ENCODE peak calls at places on chromosomes 7 and 10, in eight cellular contexts. One of them, this sample, is unnamed.
A peak's percentile ranks its signal among the peaks of the same experiment; 100 is the strongest.

GRCh38 chr7:33932221-33932620 is 26.9 kb downstream of the BMPER start:
- DNase-seq in osteocyte: no peak
- DNase-seq in central memory CD4-positive, alpha-beta T cell: no peak
- DNase-seq in activated T-helper 1 cell treated with anti-CD3 and anti-CD28 coated beads, Interleukin-12 subunit alpha, Interleukin-12 subunit beta, Interleukin-2, Interleukin-4 antibody, amounts not matched to agents 30 ng/mL and 10 ng/mL and 1 ng/mL, durations not matched to agents 14 hours and 24 hours and 36 hours: no peak
- DNase-seq in stimulated activated effector memory CD8-positive, alpha-beta T cell treated with anti-CD3 and anti-CD28 coated beads, Interleukin-12 subunit alpha, Interleukin-12 subunit beta, amount 100 ng/mL, for 72 hours: no peak
- DNase-seq in NCI-H524: no peak
- DNase-seq in ELF-1: no peak
- DNase-seq in left ventricle myocardium superior: no peak
- DNase-seq in this sample: no peak

GRCh38 chr10:21907436-21907835 is 96.1 kb downstream of the DNAJC1 start:
- DNase-seq in osteocyte: no peak
- DNase-seq in ELF-1: no peak
- DNase-seq in stimulated activated effector memory CD8-positive, alpha-beta T cell treated with anti-CD3 and anti-CD28 coated beads, Interleukin-12 subunit alpha, Interleukin-12 subunit beta, amount 100 ng/mL, for 72 hours: no peak
- DNase-seq in left ventricle myocardium superior: no peak
- DNase-seq in NCI-H524: no peak
- DNase-seq in activated T-helper 1 cell treated with anti-CD3 and anti-CD28 coated beads, Interleukin-12 subunit alpha, Interleukin-12 subunit beta, Interleukin-2, Interleukin-4 antibody, amounts not matched to agents 30 ng/mL and 10 ng/mL and 1 ng/mL, durations not matched to agents 14 hours and 24 hours and 36 hours: no peak
- DNase-seq in central memory CD4-positive, alpha-beta T cell: no peak
- DNase-seq in this sample: no peak

GRCh38 chr10:69425513-69426298 is 9.0 kb upstream of the TACR2 start:
- DNase-seq in left ventricle myocardium superior: no peak
- DNase-seq in ELF-1: peak; percentile 31
- DNase-seq in osteocyte: no peak
- DNase-seq in stimulated activated effector memory CD8-positive, alpha-beta T cell treated with anti-CD3 and anti-CD28 coated beads, Interleukin-12 subunit alpha, Interleukin-12 subunit beta, amount 100 ng/mL, for 72 hours: no peak
- DNase-seq in central memory CD4-positive, alpha-beta T cell: peak; percentile 82
- DNase-seq in activated T-helper 1 cell treated with anti-CD3 and anti-CD28 coated beads, Interleukin-12 subunit alpha, Interleukin-12 subunit beta, Interleukin-2, Interleukin-4 antibody, amounts not matched to agents 30 ng/mL and 10 ng/mL and 1 ng/mL, durations not matched to agents 14 hours and 24 hours and 36 hours: no peak
- DNase-seq in NCI-H524: no peak
- DNase-seq in this sample: no peak

GRCh38 chr7:76386691-76387260 is 22.7 kb downstream of the SSC4D start:
- DNase-seq in left ventricle myocardium superior: no peak
- DNase-seq in NCI-H524: peak; percentile 71
- DNase-seq in central memory CD4-positive, alpha-beta T cell: no peak
- DNase-seq in activated T-helper 1 cell treated with anti-CD3 and anti-CD28 coated beads, Interleukin-12 subunit alpha, Interleukin-12 subunit beta, Interleukin-2, Interleukin-4 antibody, amounts not matched to agents 30 ng/mL and 10 ng/mL and 1 ng/mL, durations not matched to agents 14 hours and 24 hours and 36 hours: no peak
- DNase-seq in ELF-1: no peak
- DNase-seq in osteocyte: no peak
- DNase-seq in stimulated activated effector memory CD8-positive, alpha-beta T cell treated with anti-CD3 and anti-CD28 coated beads, Interleukin-12 subunit alpha, Interleukin-12 subunit beta, amount 100 ng/mL, for 72 hours: no peak
- DNase-seq in this sample: no peak

GRCh38 chr7:158325530-158326381 is 261.9 kb downstream of the PTPRN2 start:
- DNase-seq in left ventricle myocardium superior: no peak
- DNase-seq in activated T-helper 1 cell treated with anti-CD3 and anti-CD28 coated beads, Interleukin-12 subunit alpha, Interleukin-12 subunit beta, Interleukin-2, Interleukin-4 antibody, amounts not matched to agents 30 ng/mL and 10 ng/mL and 1 ng/mL, durations not matched to agents 14 hours and 24 hours and 36 hours: no peak
- DNase-seq in central memory CD4-positive, alpha-beta T cell: no peak
- DNase-seq in NCI-H524: peak; percentile 71
- DNase-seq in osteocyte: peak; percentile 80
- DNase-seq in stimulated activated effector memory CD8-positive, alpha-beta T cell treated with anti-CD3 and anti-CD28 coated beads, Interleukin-12 subunit alpha, Interleukin-12 subunit beta, amount 100 ng/mL, for 72 hours: no peak
- DNase-seq in ELF-1: peak; percentile 98
- DNase-seq in this sample: no peak

GRCh38 chr7:134699871-134700270 is 53.2 kb downstream of the BPGM start:
- DNase-seq in stimulated activated effector memory CD8-positive, alpha-beta T cell treated with anti-CD3 and anti-CD28 coated beads, Interleukin-12 subunit alpha, Interleukin-12 subunit beta, amount 100 ng/mL, for 72 hours: no peak
- DNase-seq in ELF-1: no peak
- DNase-seq in activated T-helper 1 cell treated with anti-CD3 and anti-CD28 coated beads, Interleukin-12 subunit alpha, Interleukin-12 subunit beta, Interleukin-2, Interleukin-4 antibody, amounts not matched to agents 30 ng/mL and 10 ng/mL and 1 ng/mL, durations not matched to agents 14 hours and 24 hours and 36 hours: no peak
- DNase-seq in left ventricle myocardium superior: no peak
- DNase-seq in NCI-H524: no peak
- DNase-seq in osteocyte: no peak
- DNase-seq in central memory CD4-positive, alpha-beta T cell: no peak
- DNase-seq in this sample: no peak

GRCh38 chr7:121369462-121369861 is 26.6 kb downstream of the FAM3C start:
- DNase-seq in left ventricle myocardium superior: no peak
- DNase-seq in NCI-H524: no peak
- DNase-seq in stimulated activated effector memory CD8-positive, alpha-beta T cell treated with anti-CD3 and anti-CD28 coated beads, Interleukin-12 subunit alpha, Interleukin-12 subunit beta, amount 100 ng/mL, for 72 hours: no peak
- DNase-seq in activated T-helper 1 cell treated with anti-CD3 and anti-CD28 coated beads, Interleukin-12 subunit alpha, Interleukin-12 subunit beta, Interleukin-2, Interleukin-4 antibody, amounts not matched to agents 30 ng/mL and 10 ng/mL and 1 ng/mL, durations not matched to agents 14 hours and 24 hours and 36 hours: no peak
- DNase-seq in central memory CD4-positive, alpha-beta T cell: no peak
- DNase-seq in osteocyte: no peak
- DNase-seq in ELF-1: no peak
- DNase-seq in this sample: no peak

GRCh38 chr10:43040482-43041256 is 36.2 kb upstream of the RET start:
- DNase-seq in stimulated activated effector memory CD8-positive, alpha-beta T cell treated with anti-CD3 and anti-CD28 coated beads, Interleukin-12 subunit alpha, Interleukin-12 subunit beta, amount 100 ng/mL, for 72 hours: no peak
- DNase-seq in NCI-H524: no peak
- DNase-seq in osteocyte: peak; percentile 75
- DNase-seq in central memory CD4-positive, alpha-beta T cell: no peak
- DNase-seq in ELF-1: no peak
- DNase-seq in left ventricle myocardium superior: peak; percentile 6
- DNase-seq in activated T-helper 1 cell treated with anti-CD3 and anti-CD28 coated beads, Interleukin-12 subunit alpha, Interleukin-12 subunit beta, Interleukin-2, Interleukin-4 antibody, amounts not matched to agents 30 ng/mL and 10 ng/mL and 1 ng/mL, durations not matched to agents 14 hours and 24 hours and 36 hours: no peak
- DNase-seq in this sample: no peak

GRCh38 chr7:36280840-36281812 is 108.5 kb upstream of the ANLN start:
- DNase-seq in left ventricle myocardium superior: peak; percentile 70
- DNase-seq in activated T-helper 1 cell treated with anti-CD3 and anti-CD28 coated beads, Interleukin-12 subunit alpha, Interleukin-12 subunit beta, Interleukin-2, Interleukin-4 antibody, amounts not matched to agents 30 ng/mL and 10 ng/mL and 1 ng/mL, durations not matched to agents 14 hours and 24 hours and 36 hours: no peak
- DNase-seq in osteocyte: no peak
- DNase-seq in NCI-H524: no peak
- DNase-seq in stimulated activated effector memory CD8-positive, alpha-beta T cell treated with anti-CD3 and anti-CD28 coated beads, Interleukin-12 subunit alpha, Interleukin-12 subunit beta, amount 100 ng/mL, for 72 hours: no peak
- DNase-seq in ELF-1: peak; percentile 77
- DNase-seq in central memory CD4-positive, alpha-beta T cell: no peak
- DNase-seq in this sample: peak; percentile 61

GRCh38 chr7:80206763-80207162 is 72.1 kb downstream of the GNAI1 start:
- DNase-seq in left ventricle myocardium superior: no peak
- DNase-seq in activated T-helper 1 cell treated with anti-CD3 and anti-CD28 coated beads, Interleukin-12 subunit alpha, Interleukin-12 subunit beta, Interleukin-2, Interleukin-4 antibody, amounts not matched to agents 30 ng/mL and 10 ng/mL and 1 ng/mL, durations not matched to agents 14 hours and 24 hours and 36 hours: no peak
- DNase-seq in stimulated activated effector memory CD8-positive, alpha-beta T cell treated with anti-CD3 and anti-CD28 coated beads, Interleukin-12 subunit alpha, Interleukin-12 subunit beta, amount 100 ng/mL, for 72 hours: no peak
- DNase-seq in ELF-1: no peak
- DNase-seq in NCI-H524: no peak
- DNase-seq in osteocyte: no peak
- DNase-seq in central memory CD4-positive, alpha-beta T cell: no peak
- DNase-seq in this sample: no peak

GRCh38 chr10:21985541-21985940 is 18.0 kb downstream of the DNAJC1 start:
- DNase-seq in central memory CD4-positive, alpha-beta T cell: no peak
- DNase-seq in activated T-helper 1 cell treated with anti-CD3 and anti-CD28 coated beads, Interleukin-12 subunit alpha, Interleukin-12 subunit beta, Interleukin-2, Interleukin-4 antibody, amounts not matched to agents 30 ng/mL and 10 ng/mL and 1 ng/mL, durations not matched to agents 14 hours and 24 hours and 36 hours: no peak
- DNase-seq in left ventricle myocardium superior: no peak
- DNase-seq in stimulated activated effector memory CD8-positive, alpha-beta T cell treated with anti-CD3 and anti-CD28 coated beads, Interleukin-12 subunit alpha, Interleukin-12 subunit beta, amount 100 ng/mL, for 72 hours: no peak
- DNase-seq in NCI-H524: no peak
- DNase-seq in ELF-1: no peak
- DNase-seq in osteocyte: no peak
- DNase-seq in this sample: no peak

GRCh38 chr10:103470755-103471653 is 8.0 kb downstream of the CALHM3 start:
- DNase-seq in ELF-1: no peak
- DNase-seq in osteocyte: no peak
- DNase-seq in central memory CD4-positive, alpha-beta T cell: peak; percentile 67
- DNase-seq in stimulated activated effector memory CD8-positive, alpha-beta T cell treated with anti-CD3 and anti-CD28 coated beads, Interleukin-12 subunit alpha, Interleukin-12 subunit beta, amount 100 ng/mL, for 72 hours: peak; percentile 41
- DNase-seq in NCI-H524: no peak
- DNase-seq in activated T-helper 1 cell treated with anti-CD3 and anti-CD28 coated beads, Interleukin-12 subunit alpha, Interleukin-12 subunit beta, Interleukin-2, Interleukin-4 antibody, amounts not matched to agents 30 ng/mL and 10 ng/mL and 1 ng/mL, durations not matched to agents 14 hours and 24 hours and 36 hours: peak; percentile 69
- DNase-seq in left ventricle myocardium superior: peak; percentile 63
- DNase-seq in this sample: peak; percentile 80

GRCh38 chr10:126376956-126377355 is 11.3 kb downstream of the ADAM12 start:
- DNase-seq in osteocyte: no peak
- DNase-seq in stimulated activated effector memory CD8-positive, alpha-beta T cell treated with anti-CD3 and anti-CD28 coated beads, Interleukin-12 subunit alpha, Interleukin-12 subunit beta, amount 100 ng/mL, for 72 hours: no peak
- DNase-seq in central memory CD4-positive, alpha-beta T cell: no peak
- DNase-seq in activated T-helper 1 cell treated with anti-CD3 and anti-CD28 coated beads, Interleukin-12 subunit alpha, Interleukin-12 subunit beta, Interleukin-2, Interleukin-4 antibody, amounts not matched to agents 30 ng/mL and 10 ng/mL and 1 ng/mL, durations not matched to agents 14 hours and 24 hours and 36 hours: no peak
- DNase-seq in left ventricle myocardium superior: no peak
- DNase-seq in ELF-1: no peak
- DNase-seq in NCI-H524: no peak
- DNase-seq in this sample: no peak

GRCh38 chr7:4726051-4726450 is 44.0 kb downstream of the FOXK1 start:
- DNase-seq in ELF-1: no peak
- DNase-seq in osteocyte: no peak
- DNase-seq in activated T-helper 1 cell treated with anti-CD3 and anti-CD28 coated beads, Interleukin-12 subunit alpha, Interleukin-12 subunit beta, Interleukin-2, Interleukin-4 antibody, amounts not matched to agents 30 ng/mL and 10 ng/mL and 1 ng/mL, durations not matched to agents 14 hours and 24 hours and 36 hours: no peak
- DNase-seq in left ventricle myocardium superior: no peak
- DNase-seq in stimulated activated effector memory CD8-positive, alpha-beta T cell treated with anti-CD3 and anti-CD28 coated beads, Interleukin-12 subunit alpha, Interleukin-12 subunit beta, amount 100 ng/mL, for 72 hours: no peak
- DNase-seq in NCI-H524: no peak
- DNase-seq in central memory CD4-positive, alpha-beta T cell: no peak
- DNase-seq in this sample: no peak

GRCh38 chr7:117873056-117873932 is at the start of gene CTTNBP2:
- DNase-seq in central memory CD4-positive, alpha-beta T cell: no peak
- DNase-seq in osteocyte: peak; percentile 86
- DNase-seq in stimulated activated effector memory CD8-positive, alpha-beta T cell treated with anti-CD3 and anti-CD28 coated beads, Interleukin-12 subunit alpha, Interleukin-12 subunit beta, amount 100 ng/mL, for 72 hours: no peak
- DNase-seq in left ventricle myocardium superior: peak; percentile 75
- DNase-seq in ELF-1: peak; percentile 49
- DNase-seq in activated T-helper 1 cell treated with anti-CD3 and anti-CD28 coated beads, Interleukin-12 subunit alpha, Interleukin-12 subunit beta, Interleukin-2, Interleukin-4 antibody, amounts not matched to agents 30 ng/mL and 10 ng/mL and 1 ng/mL, durations not matched to agents 14 hours and 24 hours and 36 hours: no peak
- DNase-seq in NCI-H524: peak; percentile 22
- DNase-seq in this sample: peak; percentile 27

GRCh38 chr10:34540492-34540891 is 274.6 kb downstream of the PARD3 start:
- DNase-seq in stimulated activated effector memory CD8-positive, alpha-beta T cell treated with anti-CD3 and anti-CD28 coated beads, Interleukin-12 subunit alpha, Interleukin-12 subunit beta, amount 100 ng/mL, for 72 hours: no peak
- DNase-seq in NCI-H524: no peak
- DNase-seq in left ventricle myocardium superior: no peak
- DNase-seq in activated T-helper 1 cell treated with anti-CD3 and anti-CD28 coated beads, Interleukin-12 subunit alpha, Interleukin-12 subunit beta, Interleukin-2, Interleukin-4 antibody, amounts not matched to agents 30 ng/mL and 10 ng/mL and 1 ng/mL, durations not matched to agents 14 hours and 24 hours and 36 hours: no peak
- DNase-seq in osteocyte: no peak
- DNase-seq in ELF-1: no peak
- DNase-seq in central memory CD4-positive, alpha-beta T cell: no peak
- DNase-seq in this sample: no peak

GRCh38 chr10:28839600-28840007 is 162.3 kb downstream of the BAMBI start:
- DNase-seq in ELF-1: peak; percentile 23
- DNase-seq in osteocyte: no peak
- DNase-seq in central memory CD4-positive, alpha-beta T cell: no peak
- DNase-seq in NCI-H524: no peak
- DNase-seq in stimulated activated effector memory CD8-positive, alpha-beta T cell treated with anti-CD3 and anti-CD28 coated beads, Interleukin-12 subunit alpha, Interleukin-12 subunit beta, amount 100 ng/mL, for 72 hours: no peak
- DNase-seq in activated T-helper 1 cell treated with anti-CD3 and anti-CD28 coated beads, Interleukin-12 subunit alpha, Interleukin-12 subunit beta, Interleukin-2, Interleukin-4 antibody, amounts not matched to agents 30 ng/mL and 10 ng/mL and 1 ng/mL, durations not matched to agents 14 hours and 24 hours and 36 hours: no peak
- DNase-seq in left ventricle myocardium superior: peak; percentile 36
- DNase-seq in this sample: no peak

GRCh38 chr10:84499846-84500245 is 171.5 kb downstream of the CCSER2 start:
- DNase-seq in stimulated activated effector memory CD8-positive, alpha-beta T cell treated with anti-CD3 and anti-CD28 coated beads, Interleukin-12 subunit alpha, Interleukin-12 subunit beta, amount 100 ng/mL, for 72 hours: no peak
- DNase-seq in NCI-H524: no peak
- DNase-seq in left ventricle myocardium superior: no peak
- DNase-seq in ELF-1: peak; percentile 32
- DNase-seq in osteocyte: no peak
- DNase-seq in central memory CD4-positive, alpha-beta T cell: no peak
- DNase-seq in activated T-helper 1 cell treated with anti-CD3 and anti-CD28 coated beads, Interleukin-12 subunit alpha, Interleukin-12 subunit beta, Interleukin-2, Interleukin-4 antibody, amounts not matched to agents 30 ng/mL and 10 ng/mL and 1 ng/mL, durations not matched to agents 14 hours and 24 hours and 36 hours: no peak
- DNase-seq in this sample: no peak

GRCh38 chr7:151078233-151079040 is 2.2 kb downstream of the FASTK start:
- DNase-seq in activated T-helper 1 cell treated with anti-CD3 and anti-CD28 coated beads, Interleukin-12 subunit alpha, Interleukin-12 subunit beta, Interleukin-2, Interleukin-4 antibody, amounts not matched to agents 30 ng/mL and 10 ng/mL and 1 ng/mL, durations not matched to agents 14 hours and 24 hours and 36 hours: no peak
- DNase-seq in left ventricle myocardium superior: no peak
- DNase-seq in NCI-H524: no peak
- DNase-seq in stimulated activated effector memory CD8-positive, alpha-beta T cell treated with anti-CD3 and anti-CD28 coated beads, Interleukin-12 subunit alpha, Interleukin-12 subunit beta, amount 100 ng/mL, for 72 hours: no peak
- DNase-seq in osteocyte: no peak
- DNase-seq in central memory CD4-positive, alpha-beta T cell: no peak
- DNase-seq in ELF-1: peak; percentile 81
- DNase-seq in this sample: no peak

GRCh38 chr10:46520381-46520780 is 36.1 kb downstream of the GPRIN2 start:
- DNase-seq in stimulated activated effector memory CD8-positive, alpha-beta T cell treated with anti-CD3 and anti-CD28 coated beads, Interleukin-12 subunit alpha, Interleukin-12 subunit beta, amount 100 ng/mL, for 72 hours: no peak
- DNase-seq in activated T-helper 1 cell treated with anti-CD3 and anti-CD28 coated beads, Interleukin-12 subunit alpha, Interleukin-12 subunit beta, Interleukin-2, Interleukin-4 antibody, amounts not matched to agents 30 ng/mL and 10 ng/mL and 1 ng/mL, durations not matched to agents 14 hours and 24 hours and 36 hours: no peak
- DNase-seq in left ventricle myocardium superior: no peak
- DNase-seq in ELF-1: no peak
- DNase-seq in NCI-H524: no peak
- DNase-seq in central memory CD4-positive, alpha-beta T cell: no peak
- DNase-seq in osteocyte: peak; percentile 83
- DNase-seq in this sample: no peak

GRCh38 chr10:79007037-79007842 is 61.5 kb upstream of the ZMIZ1 start:
- DNase-seq in osteocyte: no peak
- DNase-seq in left ventricle myocardium superior: peak; percentile 33
- DNase-seq in ELF-1: no peak
- DNase-seq in central memory CD4-positive, alpha-beta T cell: no peak
- DNase-seq in activated T-helper 1 cell treated with anti-CD3 and anti-CD28 coated beads, Interleukin-12 subunit alpha, Interleukin-12 subunit beta, Interleukin-2, Interleukin-4 antibody, amounts not matched to agents 30 ng/mL and 10 ng/mL and 1 ng/mL, durations not matched to agents 14 hours and 24 hours and 36 hours: no peak
- DNase-seq in stimulated activated effector memory CD8-positive, alpha-beta T cell treated with anti-CD3 and anti-CD28 coated beads, Interleukin-12 subunit alpha, Interleukin-12 subunit beta, amount 100 ng/mL, for 72 hours: no peak
- DNase-seq in NCI-H524: no peak
- DNase-seq in this sample: no peak

GRCh38 chr10:111756541-111757061 is 427.0 kb downstream of the GPAM start:
- DNase-seq in stimulated activated effector memory CD8-positive, alpha-beta T cell treated with anti-CD3 and anti-CD28 coated beads, Interleukin-12 subunit alpha, Interleukin-12 subunit beta, amount 100 ng/mL, for 72 hours: no peak
- DNase-seq in central memory CD4-positive, alpha-beta T cell: no peak
- DNase-seq in activated T-helper 1 cell treated with anti-CD3 and anti-CD28 coated beads, Interleukin-12 subunit alpha, Interleukin-12 subunit beta, Interleukin-2, Interleukin-4 antibody, amounts not matched to agents 30 ng/mL and 10 ng/mL and 1 ng/mL, durations not matched to agents 14 hours and 24 hours and 36 hours: no peak
- DNase-seq in left ventricle myocardium superior: peak; percentile 21
- DNase-seq in NCI-H524: no peak
- DNase-seq in osteocyte: no peak
- DNase-seq in ELF-1: peak; percentile 81
- DNase-seq in this sample: peak; percentile 49

GRCh38 chr10:32332299-32332750 is 14.6 kb downstream of the EPC1 start:
- DNase-seq in left ventricle myocardium superior: no peak
- DNase-seq in osteocyte: no peak
- DNase-seq in NCI-H524: no peak
- DNase-seq in central memory CD4-positive, alpha-beta T cell: peak; percentile 84
- DNase-seq in stimulated activated effector memory CD8-positive, alpha-beta T cell treated with anti-CD3 and anti-CD28 coated beads, Interleukin-12 subunit alpha, Interleukin-12 subunit beta, amount 100 ng/mL, for 72 hours: peak; percentile 53
- DNase-seq in ELF-1: no peak
- DNase-seq in activated T-helper 1 cell treated with anti-CD3 and anti-CD28 coated beads, Interleukin-12 subunit alpha, Interleukin-12 subunit beta, Interleukin-2, Interleukin-4 antibody, amounts not matched to agents 30 ng/mL and 10 ng/mL and 1 ng/mL, durations not matched to agents 14 hours and 24 hours and 36 hours: peak; percentile 71
- DNase-seq in this sample: peak; percentile 87

GRCh38 chr7:5532520-5533335 is 109.1 kb upstream of the TNRC18 start:
- DNase-seq in ELF-1: peak; percentile 82
- DNase-seq in NCI-H524: no peak
- DNase-seq in stimulated activated effector memory CD8-positive, alpha-beta T cell treated with anti-CD3 and anti-CD28 coated beads, Interleukin-12 subunit alpha, Interleukin-12 subunit beta, amount 100 ng/mL, for 72 hours: no peak
- DNase-seq in central memory CD4-positive, alpha-beta T cell: peak; percentile 33
- DNase-seq in activated T-helper 1 cell treated with anti-CD3 and anti-CD28 coated beads, Interleukin-12 subunit alpha, Interleukin-12 subunit beta, Interleukin-2, Interleukin-4 antibody, amounts not matched to agents 30 ng/mL and 10 ng/mL and 1 ng/mL, durations not matched to agents 14 hours and 24 hours and 36 hours: no peak
- DNase-seq in osteocyte: no peak
- DNase-seq in left ventricle myocardium superior: peak; percentile 68
- DNase-seq in this sample: peak; percentile 78

GRCh38 chr7:138324905-138325304 is 135.2 kb upstream of the TRIM24 start:
- DNase-seq in stimulated activated effector memory CD8-positive, alpha-beta T cell treated with anti-CD3 and anti-CD28 coated beads, Interleukin-12 subunit alpha, Interleukin-12 subunit beta, amount 100 ng/mL, for 72 hours: no peak
- DNase-seq in activated T-helper 1 cell treated with anti-CD3 and anti-CD28 coated beads, Interleukin-12 subunit alpha, Interleukin-12 subunit beta, Interleukin-2, Interleukin-4 antibody, amounts not matched to agents 30 ng/mL and 10 ng/mL and 1 ng/mL, durations not matched to agents 14 hours and 24 hours and 36 hours: no peak
- DNase-seq in osteocyte: peak; percentile 54
- DNase-seq in left ventricle myocardium superior: no peak
- DNase-seq in central memory CD4-positive, alpha-beta T cell: no peak
- DNase-seq in ELF-1: no peak
- DNase-seq in NCI-H524: peak; percentile 59
- DNase-seq in this sample: no peak

GRCh38 chr7:87608443-87608842 is 7.8 kb upstream of the ABCB1 start:
- DNase-seq in stimulated activated effector memory CD8-positive, alpha-beta T cell treated with anti-CD3 and anti-CD28 coated beads, Interleukin-12 subunit alpha, Interleukin-12 subunit beta, amount 100 ng/mL, for 72 hours: no peak
- DNase-seq in NCI-H524: no peak
- DNase-seq in ELF-1: no peak
- DNase-seq in activated T-helper 1 cell treated with anti-CD3 and anti-CD28 coated beads, Interleukin-12 subunit alpha, Interleukin-12 subunit beta, Interleukin-2, Interleukin-4 antibody, amounts not matched to agents 30 ng/mL and 10 ng/mL and 1 ng/mL, durations not matched to agents 14 hours and 24 hours and 36 hours: no peak
- DNase-seq in central memory CD4-positive, alpha-beta T cell: no peak
- DNase-seq in osteocyte: no peak
- DNase-seq in left ventricle myocardium superior: no peak
- DNase-seq in this sample: no peak

GRCh38 chr7:16025696-16026095 is 339.2 kb upstream of the MEOX2 start:
- DNase-seq in stimulated activated effector memory CD8-positive, alpha-beta T cell treated with anti-CD3 and anti-CD28 coated beads, Interleukin-12 subunit alpha, Interleukin-12 subunit beta, amount 100 ng/mL, for 72 hours: no peak
- DNase-seq in NCI-H524: no peak
- DNase-seq in left ventricle myocardium superior: no peak
- DNase-seq in osteocyte: no peak
- DNase-seq in activated T-helper 1 cell treated with anti-CD3 and anti-CD28 coated beads, Interleukin-12 subunit alpha, Interleukin-12 subunit beta, Interleukin-2, Interleukin-4 antibody, amounts not matched to agents 30 ng/mL and 10 ng/mL and 1 ng/mL, durations not matched to agents 14 hours and 24 hours and 36 hours: no peak
- DNase-seq in ELF-1: no peak
- DNase-seq in central memory CD4-positive, alpha-beta T cell: no peak
- DNase-seq in this sample: no peak

GRCh38 chr10:111203615-111204014 is 126.8 kb downstream of the ADRA2A start:
- DNase-seq in osteocyte: no peak
- DNase-seq in ELF-1: no peak
- DNase-seq in NCI-H524: no peak
- DNase-seq in activated T-helper 1 cell treated with anti-CD3 and anti-CD28 coated beads, Interleukin-12 subunit alpha, Interleukin-12 subunit beta, Interleukin-2, Interleukin-4 antibody, amounts not matched to agents 30 ng/mL and 10 ng/mL and 1 ng/mL, durations not matched to agents 14 hours and 24 hours and 36 hours: no peak
- DNase-seq in stimulated activated effector memory CD8-positive, alpha-beta T cell treated with anti-CD3 and anti-CD28 coated beads, Interleukin-12 subunit alpha, Interleukin-12 subunit beta, amount 100 ng/mL, for 72 hours: no peak
- DNase-seq in central memory CD4-positive, alpha-beta T cell: no peak
- DNase-seq in left ventricle myocardium superior: peak; percentile 46
- DNase-seq in this sample: no peak